ENCODE peak calls at places on chromosomes 2 and 18, in seven cellular contexts. S is AG08396, R is midbrain, Z is GM13977, O is frontal cortex, H is activated T-cell treated with anti-CD3 and anti-CD28 coated beads for 24 hours, W is PC-3. Q is an unnamed sample.

GRCh38 chr2:28766070-28766469 is 14.4 kb downstream of the PPP1CB start:
- DNase-seq in O (no peak), R (no peak), W (no peak), Z (no peak), S (no peak), H (no peak), Q (no peak)

GRCh38 chr18:40417501-40417900 is 1537.5 kb upstream of the PIK3C3 start:
- DNase-seq in R (no peak), W (no peak), H (no peak), O (no peak), S (no peak), Z (no peak), Q (no peak)

GRCh38 chr18:3094355-3094684 is 81.4 kb upstream of the LPIN2 start:
- DNase-seq in S (no peak), W (no peak), O (no peak), R (no peak), Z (no peak), H (no peak), Q (no peak)

GRCh38 chr2:136024616-136025015 is 39.2 kb upstream of the DARS1 start:
- DNase-seq in O (no peak), S (no peak), W (no peak), Z (no peak), R (no peak), H (no peak), Q (no peak)

GRCh38 chr2:48693645-48694044 is 61.9 kb downstream of the LHCGR start:
- DNase-seq in Z (no peak), O (no peak), R (no peak), W (no peak), S (no peak), H (no peak), Q (no peak)

GRCh38 chr2:109406301-109406700 is 207.5 kb downstream of the SEPTIN10 start:
- DNase-seq in W (peak; percentile 15), Z (no peak), O (no peak), H (no peak), S (no peak), R (no peak), Q (no peak)

GRCh38 chr18:61502472-61502871 is 169.2 kb downstream of the CDH20 start:
- DNase-seq in Z (peak; percentile 51), O (peak; percentile 54), R (peak; percentile 87), S (peak; percentile 66), W (peak; percentile 68), H (no peak), Q (peak; percentile 44)

GRCh38 chr2:118176601-118177000 is 88.3 kb downstream of the INSIG2 start:
- DNase-seq in S (no peak), W (no peak), O (no peak), H (no peak), Z (no peak), R (no peak), Q (no peak)

GRCh38 chr2:170883683-170884082 is 45.4 kb upstream of the GORASP2 start:
- DNase-seq in W (no peak), Z (no peak), O (no peak), S (no peak), R (no peak), H (no peak), Q (no peak)

GRCh38 chr2:71453404-71454220 is at the start of gene DYSF:
- DNase-seq in R (no peak), H (no peak), O (peak; percentile 34), Z (no peak), S (peak; percentile 46), W (peak; percentile 61), Q (no peak)

GRCh38 chr18:27017901-27018500 is 152.5 kb upstream of the AQP4 start:
- DNase-seq in Z (peak; percentile 15), S (no peak), W (peak; percentile 45), R (peak; percentile 33), H (no peak), O (peak; percentile 14), Q (no peak)

GRCh38 chr2:43898134-43898957 is 59.6 kb downstream of the ABCG8 start:
- DNase-seq in H (no peak), O (no peak), S (no peak), Z (no peak), W (no peak), R (no peak), Q (no peak)

GRCh38 chr2:233063269-233063975 is 3.3 kb downstream of the INPP5D start:
- DNase-seq in Z (peak; percentile 62), O (no peak), H (no peak), R (no peak), W (no peak), S (no peak), Q (no peak)

GRCh38 chr2:233329489-233330135 is 22.0 kb downstream of the SAG start:
- DNase-seq in O (no peak), Z (no peak), H (no peak), R (no peak), W (no peak), S (no peak), Q (no peak)

GRCh38 chr2:120750488-120751210 is 15.0 kb downstream of the GLI2 start:
- DNase-seq in W (no peak), S (no peak), O (no peak), R (no peak), Z (no peak), H (no peak), Q (peak; percentile 4)

GRCh38 chr2:85933753-85934594 is 45.2 kb upstream of the ST3GAL5 start:
- DNase-seq in Z (no peak), S (peak; percentile 59), O (no peak), R (no peak), W (no peak), H (no peak), Q (no peak)

GRCh38 chr2:182023235-182023634 is 37.6 kb downstream of the PPP1R1C start:
- DNase-seq in Z (no peak), O (no peak), S (no peak), W (no peak), H (no peak), R (no peak), Q (no peak)

GRCh38 chr2:31349160-31349559 is 65.4 kb downstream of the XDH start:
- DNase-seq in H (no peak), S (no peak), W (no peak), Z (no peak), O (no peak), R (no peak), Q (no peak)

GRCh38 chr2:96642564-96643350 is at the start of gene FER1L5:
- DNase-seq in H (no peak), S (peak; percentile 59), R (peak; percentile 30), Z (no peak), O (peak; percentile 66), W (no peak), Q (no peak)

GRCh38 chr2:25606892-25607291 is 66.5 kb downstream of the DTNB start:
- DNase-seq in R (peak; percentile 50), S (peak; percentile 24), O (no peak), H (no peak), Z (peak; percentile 21), W (peak; percentile 60), Q (no peak)

GRCh38 chr2:201806442-201806841 is at the start of gene CDK15:
- DNase-seq in Z (no peak), H (no peak), W (no peak), S (peak; percentile 25), R (no peak), O (no peak), Q (no peak)

GRCh38 chr2:121532347-121532766 is 1.7 kb downstream of the RNU4ATAC start:
- DNase-seq in H (no peak), R (no peak), O (no peak), W (no peak), S (peak; percentile 32), Z (no peak), Q (no peak)

GRCh38 chr2:44939074-44940052 is 2.1 kb upstream of the SIX3 start:
- DNase-seq in O (no peak), W (no peak), S (no peak), R (no peak), H (no peak), Z (no peak), Q (no peak)

GRCh38 chr2:239113164-239113563 is 265.3 kb downstream of the TWIST2 start:
- DNase-seq in S (peak; percentile 69), O (no peak), R (no peak), W (no peak), Z (no peak), H (no peak), Q (no peak)

GRCh38 chr2:201430839-201431238 is 20.4 kb downstream of the TRAK2 start:
- DNase-seq in R (no peak), Z (no peak), O (no peak), W (no peak), H (no peak), S (no peak), Q (no peak)

GRCh38 chr2:125398738-125399473 is 1257.1 kb upstream of the GYPC start:
- DNase-seq in H (no peak), R (no peak), S (no peak), O (no peak), Z (no peak), W (no peak), Q (no peak)

GRCh38 chr2:219778189-219778588 is 150.8 kb downstream of the SLC4A3 start:
- DNase-seq in W (no peak), O (no peak), Z (no peak), R (no peak), S (no peak), H (no peak), Q (no peak)

Q was measured in progenitor cell of endocrine pancreas.